ENCODE peak calls at places on chromosomes 5 and 9, in four cellular contexts. C is K562, R is HepG2, T is GM12878. U is an unnamed sample. For H4K20me1, the result is how much of the 10 kb centered on the place peaks cover.

GRCh38 chr5:178234753-178235599 is 2.4 kb upstream of the PHYKPL start:
- DNase-seq in C (peak), R (peak), T (no peak), U (peak)

GRCh38 chr9:36358486-36358885 is 41.6 kb downstream of the RNF38 start:
- DNase-seq in C (no peak), R (no peak), T (no peak), U (no peak)

GRCh38 chr9:83596899-83597504 is 25.9 kb upstream of the IDNK start:
- DNase-seq in C (peak), R (no peak), T (no peak), U (peak)

GRCh38 chr5:63923914-63924313 is 38.3 kb downstream of the HTR1A start:
- DNase-seq in C (no peak), R (no peak), T (no peak), U (no peak)

GRCh38 chr5:120695368-120695880 is 231.3 kb downstream of the PRR16 start:
- DNase-seq in C (no peak), R (no peak), T (no peak), U (no peak)

GRCh38 chr5:15013654-15014463 is 142.3 kb upstream of the ANKH start:
- DNase-seq in C (peak), R (peak), T (no peak), U (peak)

GRCh38 chr5:176542596-176543427 is 5.6 kb upstream of the RNF44 start:
- DNase-seq in C (peak), R (no peak), T (no peak), U (peak)

GRCh38 chr5:78360674-78361225 is 333 bp downstream of the SCAMP1 start:
- DNase-seq in C (peak), R (no peak), T (no peak), U (no peak)

GRCh38 chr5:173435543-173435942 is 107.3 kb upstream of the STC2 start:
- DNase-seq in C (no peak), R (no peak), T (no peak), U (peak)
- TF ChIP-seq JUNB in C (no peak), R (no peak), T (no peak), U (no peak)

DNA sequence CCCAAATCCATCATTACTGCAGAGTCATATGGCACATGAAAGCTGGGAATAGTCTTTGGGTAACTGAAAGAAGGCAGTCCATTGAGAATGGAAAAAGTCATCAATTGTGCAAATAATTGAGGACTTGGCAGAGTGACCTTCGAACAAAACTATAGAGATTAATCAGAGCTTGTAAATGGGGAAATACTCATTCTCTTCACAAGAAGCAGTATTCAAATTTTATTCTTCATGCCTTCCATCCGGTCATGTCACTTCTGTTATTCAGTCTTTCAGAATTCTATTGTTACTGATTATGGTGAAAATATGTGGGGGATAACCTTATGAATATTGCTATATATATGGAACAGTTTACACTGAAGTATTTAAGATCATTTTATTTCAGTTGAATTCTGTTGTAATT is 8.1 kb downstream of the RGMB start:
- DNase-seq in C (no peak), R (no peak), T (no peak), U (no peak)
- H4K20me1 ChIP-seq in C (under half), R (under half), T (under half), U (half or more)

GRCh38 chr5:109659901-109660300 is 29.8 kb upstream of the MAN2A1 start:
- DNase-seq in C (no peak), R (no peak), T (no peak), U (no peak)
- H3K27ac ChIP-seq in C (no peak), R (no peak), T (no peak), U (no peak)

GRCh38 chr9:117826837-117827236 is 122.6 kb downstream of the TLR4 start:
- DNase-seq in C (no peak), R (no peak), T (no peak), U (no peak)

GRCh38 chr9:117825609-117826347 is 121.6 kb downstream of the TLR4 start:
- DNase-seq in C (no peak), R (no peak), T (peak), U (no peak)

GRCh38 chr9:117823621-117824020 is 119.4 kb downstream of the TLR4 start:
- DNase-seq in C (no peak), R (no peak), T (no peak), U (no peak)

DNA sequence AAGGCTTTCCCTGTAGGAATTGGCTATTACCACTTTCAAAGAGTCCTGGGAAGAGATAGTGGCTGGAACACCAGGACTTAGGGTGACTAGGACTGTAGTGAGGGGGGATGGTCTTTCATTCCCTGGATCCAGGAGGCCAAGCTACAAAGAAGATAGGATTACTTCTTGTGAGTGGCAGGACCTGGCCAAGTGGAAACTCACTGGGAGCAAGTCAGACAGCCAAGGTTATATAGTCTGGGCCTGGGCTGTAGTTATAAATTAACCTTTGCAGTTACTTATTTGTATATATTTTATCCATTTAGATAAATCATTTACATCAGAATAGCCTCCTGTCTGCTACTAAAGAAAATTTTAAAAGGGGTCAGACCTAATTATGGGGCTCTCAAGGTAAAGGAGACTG is 124.3 kb downstream of the TLR4 start:
- DNase-seq in C (no peak), R (no peak), T (no peak), U (no peak)
- TF ChIP-seq JUNB in C (no peak), R (no peak), T (no peak), U (no peak)

GRCh38 chr5:38201158-38201557 is 57.2 kb upstream of the EGFLAM start:
- DNase-seq in C (no peak), R (no peak), T (no peak), U (no peak)
- H4K20me1 ChIP-seq in C (under half), R (under half), T (under half), U (under half)

GRCh38 chr5:141950207-141951005 is 7.6 kb downstream of the PCDH12 start:
- DNase-seq in C (no peak), R (no peak), T (no peak), U (no peak)

GRCh38 chr5:141954193-141954592 is 3.8 kb downstream of the PCDH12 start:
- DNase-seq in C (no peak), R (no peak), T (no peak), U (no peak)

GRCh38 chr5:141948812-141949211 is 9.2 kb downstream of the PCDH12 start:
- DNase-seq in C (no peak), R (no peak), T (no peak), U (no peak)

GRCh38 chr5:141952030-141952429 is 6.0 kb downstream of the PCDH12 start:
- DNase-seq in C (no peak), R (no peak), T (no peak), U (no peak)

GRCh38 chr5:141951341-141951781 is 6.6 kb downstream of the PCDH12 start:
- DNase-seq in C (peak), R (no peak), T (no peak), U (peak)
- H3K27ac ChIP-seq in C (no peak), R (no peak), T (no peak), U (no peak)

DNA sequence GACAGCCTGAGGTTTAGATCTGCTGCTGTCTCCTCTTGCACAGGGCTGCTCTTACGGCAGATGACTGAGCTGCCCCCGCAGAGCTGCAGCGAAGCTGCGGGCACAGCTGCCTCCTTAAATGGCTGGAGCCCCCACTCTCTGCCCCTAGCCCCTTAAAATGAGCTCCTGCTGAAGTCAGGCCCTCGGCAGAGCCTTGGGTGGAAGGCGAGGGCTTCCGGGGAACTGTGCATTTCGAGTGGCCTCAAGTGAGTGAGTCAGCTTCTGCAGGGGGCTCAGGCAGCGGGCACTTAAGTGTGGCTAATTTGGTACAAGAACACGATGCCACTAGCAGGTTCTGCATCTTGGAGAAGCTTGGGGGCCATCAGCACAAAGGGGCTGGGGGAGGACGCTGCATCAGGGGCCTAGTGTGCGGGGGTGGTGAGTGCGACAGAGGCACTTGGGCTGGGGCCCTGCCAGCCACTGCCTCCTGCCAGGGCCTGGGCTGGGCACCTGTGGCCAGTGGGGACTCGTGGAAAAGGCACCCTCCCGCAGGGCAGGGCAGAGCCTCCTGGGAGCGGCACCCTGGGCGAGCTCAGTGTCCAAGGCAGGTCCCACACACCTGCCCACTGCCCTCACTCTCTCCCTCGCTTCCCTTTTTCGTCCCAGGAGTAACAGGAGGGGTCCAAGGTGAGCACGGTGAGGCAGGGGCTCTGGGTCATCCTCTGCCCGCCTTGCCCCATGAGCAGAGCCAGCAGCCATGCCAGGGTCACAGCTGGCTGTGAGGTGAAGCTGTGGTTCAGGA is 28.8 kb upstream of the RNU6ATAC start:
- DNase-seq in C (no peak), R (no peak), T (no peak), U (no peak)
- TF ChIP-seq JUNB in C (no peak), R (no peak), T (no peak), U (no peak)

GRCh38 chr5:154059039-154059430 is 20.3 kb downstream of the MFAP3 start:
- DNase-seq in C (no peak), R (no peak), T (no peak), U (peak)
- H4K20me1 ChIP-seq in C (under half), R (under half), T (under half), U (under half)

GRCh38 chr5:112002368-112002767 is 245.4 kb upstream of the NREP start:
- DNase-seq in C (no peak), R (no peak), T (no peak), U (no peak)

GRCh38 chr5:112004867-112005532 is 248.0 kb upstream of the NREP start:
- DNase-seq in C (no peak), R (no peak), T (peak), U (no peak)

GRCh38 chr5:112006721-112007120 is 249.7 kb upstream of the NREP start:
- DNase-seq in C (no peak), R (no peak), T (no peak), U (no peak)

DNA sequence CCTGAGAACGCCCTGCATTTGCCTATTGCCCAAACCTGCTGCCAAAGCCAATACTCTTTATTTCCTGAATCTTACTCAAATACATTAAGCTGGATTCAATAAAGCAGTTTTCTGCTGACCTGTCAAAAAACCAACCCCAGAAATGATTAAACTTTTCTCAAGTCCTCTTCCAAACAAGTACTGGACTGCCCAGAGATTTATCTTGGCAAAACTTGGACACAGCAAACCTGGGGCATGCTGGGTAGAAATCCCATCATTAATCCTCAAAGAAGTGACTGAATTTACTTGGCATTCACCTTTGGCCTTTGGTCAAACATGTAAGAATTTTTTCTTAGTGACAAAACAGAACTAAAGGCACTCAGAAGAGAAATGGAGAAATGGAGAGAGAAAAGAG is 248.5 kb upstream of the NREP start:
- DNase-seq in C (no peak), R (no peak), T (no peak), U (no peak)
- H3K27ac ChIP-seq in C (no peak), R (no peak), T (peak), U (no peak)

GRCh38 chr5:74595143-74595915 is 45.2 kb downstream of the ENC1 start:
- DNase-seq in C (peak), R (peak), T (no peak), U (peak)

GRCh38 chr5:74596930-74597329 is 43.6 kb downstream of the ENC1 start:
- DNase-seq in C (no peak), R (no peak), T (no peak), U (peak)

GRCh38 chr5:74598731-74599624 is 41.5 kb downstream of the ENC1 start:
- DNase-seq in C (no peak), R (peak), T (no peak), U (no peak)

GRCh38 chr5:74589204-74590056 is 51.1 kb downstream of the ENC1 start:
- DNase-seq in C (no peak), R (no peak), T (no peak), U (no peak)

DNA sequence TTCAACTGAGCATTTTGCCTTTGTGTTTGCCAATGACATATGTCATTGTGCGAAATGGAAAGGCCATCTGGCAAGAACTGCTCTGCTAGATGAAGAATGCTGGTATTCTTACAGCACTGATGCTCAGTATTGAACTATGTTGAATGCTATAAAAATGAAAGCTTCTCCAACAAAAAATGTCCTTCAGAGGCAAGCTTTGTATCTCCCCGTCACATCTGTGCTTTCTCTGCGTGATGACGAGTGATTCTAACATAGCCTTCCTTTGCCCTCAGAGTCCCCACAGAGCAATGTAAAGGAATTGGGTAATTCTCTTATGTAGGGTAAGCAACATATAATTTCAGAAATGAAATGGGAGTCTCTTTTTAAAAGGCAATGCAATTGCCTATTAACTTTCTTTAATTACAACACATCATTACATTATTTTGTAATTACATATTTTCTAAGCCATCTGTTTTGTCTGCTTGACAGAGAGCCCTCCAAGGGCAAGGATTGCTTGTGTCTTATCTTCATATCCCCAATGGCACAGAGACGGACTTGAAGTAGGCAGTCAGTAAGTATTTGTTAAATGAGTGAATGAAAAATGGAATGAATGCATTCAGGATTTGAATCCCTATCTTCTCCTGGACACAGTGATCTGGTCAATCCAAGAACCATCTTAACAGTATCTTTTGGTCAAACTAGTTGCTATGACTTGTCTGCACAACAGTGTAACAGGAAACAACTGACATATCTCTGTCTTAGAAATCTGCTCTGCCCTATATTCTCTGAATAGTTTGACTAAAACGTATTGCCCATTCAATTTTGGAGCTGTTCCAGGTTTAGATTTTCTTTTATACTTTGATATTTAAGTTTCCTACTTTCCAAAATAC is 46.1 kb downstream of the ENC1 start:
- DNase-seq in C (peak), R (no peak), T (no peak), U (no peak)
- TF ChIP-seq JUNB in C (no peak), R (no peak), T (no peak), U (no peak)